ENCODE peak calls at places on chromosome 17, in four cellular contexts. One of them, this sample, is unnamed.

GRCh38 chr17:56499799-56500388 is 93.6 kb upstream of the NOG start:
- DNase-seq in nephron progenitor cell: peak; percentile 16
- DNase-seq in activated CD4-positive, CD25-positive, alpha-beta regulatory T cell treated with anti-CD3 and anti-CD28 coated beads, Interleukin-2, amount 50 U/mL, for 16 hours: no peak
- DNase-seq in HAP-1: peak; percentile 14
- DNase-seq in this sample: no peak

GRCh38 chr17:48113201-48113676 is 5.7 kb downstream of the SNX11 start:
- DNase-seq in HAP-1: no peak
- DNase-seq in nephron progenitor cell: no peak
- DNase-seq in activated CD4-positive, CD25-positive, alpha-beta regulatory T cell treated with anti-CD3 and anti-CD28 coated beads, Interleukin-2, amount 50 U/mL, for 16 hours: no peak
- DNase-seq in this sample: no peak

GRCh38 chr17:64236827-64237403 is 26.1 kb downstream of the TEX2 start:
- DNase-seq in activated CD4-positive, CD25-positive, alpha-beta regulatory T cell treated with anti-CD3 and anti-CD28 coated beads, Interleukin-2, amount 50 U/mL, for 16 hours: no peak
- DNase-seq in nephron progenitor cell: no peak
- DNase-seq in HAP-1: peak; percentile 34
- DNase-seq in this sample: no peak

GRCh38 chr17:5896215-5896614 is 174.0 kb upstream of the WSCD1 start:
- DNase-seq in activated CD4-positive, CD25-positive, alpha-beta regulatory T cell treated with anti-CD3 and anti-CD28 coated beads, Interleukin-2, amount 50 U/mL, for 16 hours: no peak
- DNase-seq in nephron progenitor cell: no peak
- DNase-seq in HAP-1: no peak
- DNase-seq in this sample: no peak

GRCh38 chr17:71821512-71821911 is 299.3 kb upstream of the SOX9 start:
- DNase-seq in activated CD4-positive, CD25-positive, alpha-beta regulatory T cell treated with anti-CD3 and anti-CD28 coated beads, Interleukin-2, amount 50 U/mL, for 16 hours: no peak
- DNase-seq in HAP-1: no peak
- DNase-seq in nephron progenitor cell: no peak
- DNase-seq in this sample: no peak

GRCh38 chr17:42979511-42980273 is at the start of gene PTGES3L:
- DNase-seq in nephron progenitor cell: peak; percentile 35
- DNase-seq in HAP-1: peak; percentile 39
- DNase-seq in activated CD4-positive, CD25-positive, alpha-beta regulatory T cell treated with anti-CD3 and anti-CD28 coated beads, Interleukin-2, amount 50 U/mL, for 16 hours: no peak
- DNase-seq in this sample: no peak

GRCh38 chr17:59165933-59166342 is 10.4 kb downstream of the PRR11 start:
- DNase-seq in HAP-1: peak; percentile 99
- DNase-seq in nephron progenitor cell: peak; percentile 51
- DNase-seq in activated CD4-positive, CD25-positive, alpha-beta regulatory T cell treated with anti-CD3 and anti-CD28 coated beads, Interleukin-2, amount 50 U/mL, for 16 hours: peak; percentile 26
- DNase-seq in this sample: peak; percentile 35

GRCh38 chr17:21297597-21297996 is 13.1 kb downstream of the MAP2K3 start:
- DNase-seq in nephron progenitor cell: no peak
- DNase-seq in activated CD4-positive, CD25-positive, alpha-beta regulatory T cell treated with anti-CD3 and anti-CD28 coated beads, Interleukin-2, amount 50 U/mL, for 16 hours: no peak
- DNase-seq in HAP-1: no peak
- DNase-seq in this sample: no peak

GRCh38 chr17:17196776-17197175 is 9.4 kb downstream of the PLD6 start:
- DNase-seq in nephron progenitor cell: no peak
- DNase-seq in activated CD4-positive, CD25-positive, alpha-beta regulatory T cell treated with anti-CD3 and anti-CD28 coated beads, Interleukin-2, amount 50 U/mL, for 16 hours: no peak
- DNase-seq in HAP-1: no peak
- DNase-seq in this sample: no peak

GRCh38 chr17:6914711-6915110 is 81.1 kb upstream of the ALOX12 start:
- DNase-seq in HAP-1: no peak
- DNase-seq in activated CD4-positive, CD25-positive, alpha-beta regulatory T cell treated with anti-CD3 and anti-CD28 coated beads, Interleukin-2, amount 50 U/mL, for 16 hours: no peak
- DNase-seq in nephron progenitor cell: no peak
- DNase-seq in this sample: no peak

GRCh38 chr17:58310511-58311428 is 17.8 kb downstream of the TSPOAP1 start:
- DNase-seq in HAP-1: no peak
- DNase-seq in nephron progenitor cell: no peak
- DNase-seq in activated CD4-positive, CD25-positive, alpha-beta regulatory T cell treated with anti-CD3 and anti-CD28 coated beads, Interleukin-2, amount 50 U/mL, for 16 hours: no peak
- DNase-seq in this sample: no peak

GRCh38 chr17:80474231-80474932 is 2.0 kb downstream of the NPTX1 start:
- DNase-seq in HAP-1: peak; percentile 89
- DNase-seq in nephron progenitor cell: peak; percentile 40
- DNase-seq in activated CD4-positive, CD25-positive, alpha-beta regulatory T cell treated with anti-CD3 and anti-CD28 coated beads, Interleukin-2, amount 50 U/mL, for 16 hours: no peak
- DNase-seq in this sample: no peak